ENCODE peak calls at places on chromosomes 16 and 17, in four cellular contexts. Z is MM.1S, X is NCI-H2081, P is T-helper 1 cell. U is an unnamed sample.
A peak's percentile ranks its signal among the peaks of the same experiment; 100 is the strongest.

GRCh38 chr17:13541032-13541480 is 60.7 kb downstream of the HS3ST3A1 start:
- DNase-seq in Z (no peak), X (no peak), P (no peak), U (no peak)

GRCh38 chr16:57042157-57043111 is 49.9 kb upstream of the CPNE2 start:
- DNase-seq in Z (peak; percentile 86), X (no peak), P (peak; percentile 32), U (no peak)

GRCh38 chr17:77649717-77650211 is 308.7 kb upstream of the TNRC6C start:
- DNase-seq in Z (no peak), X (no peak), P (no peak), U (no peak)

GRCh38 chr17:83186226-83186625 is 106.8 kb downstream of the METRNL start:
- DNase-seq in Z (no peak), X (no peak), P (no peak), U (no peak)

GRCh38 chr16:88449267-88449561 is 3.9 kb upstream of the ZFPM1 start:
- DNase-seq in Z (no peak), X (no peak), P (no peak), U (no peak)

GRCh38 chr17:6831662-6832263 is at the start of gene TEKT1:
- DNase-seq in Z (peak; percentile 50), X (no peak), P (peak; percentile 29), U (peak; percentile 62)

GRCh38 chr17:76683011-76683755 is 27.6 kb downstream of the MXRA7 start:
- DNase-seq in Z (no peak), X (no peak), P (no peak), U (no peak)

GRCh38 chr17:51121620-51122472 is 1.2 kb upstream of the SPAG9 start:
- DNase-seq in Z (peak; percentile 81), X (peak; percentile 28), P (peak; percentile 43), U (peak; percentile 73)

GRCh38 chr17:42365136-42365535 is 23.1 kb downstream of the STAT3 start:
- DNase-seq in Z (no peak), X (no peak), P (no peak), U (no peak)

GRCh38 chr17:152860-153420 is 15.6 kb downstream of the SCGB1C2 start:
- DNase-seq in Z (no peak), X (no peak), P (no peak), U (no peak)

GRCh38 chr17:57735707-57736106 is 9.4 kb downstream of the CCDC182 start:
- DNase-seq in Z (peak; percentile 25), X (peak; percentile 31), P (no peak), U (peak; percentile 22)

GRCh38 chr17:77437017-77437416 is 296.2 kb downstream of the SEC14L1 start:
- DNase-seq in Z (no peak), X (no peak), P (no peak), U (peak; percentile 72)

GRCh38 chr17:45388604-45389325 is 43.9 kb downstream of the ARHGAP27 start:
- DNase-seq in Z (no peak), X (no peak), P (no peak), U (no peak)

GRCh38 chr17:20174588-20175265 is 165.6 kb downstream of the SPECC1 start:
- DNase-seq in Z (no peak), X (no peak), P (no peak), U (no peak)

GRCh38 chr17:3905017-3905486 is 11.2 kb downstream of the P2RX1 start:
- DNase-seq in Z (no peak), X (no peak), P (no peak), U (peak; percentile 84)

GRCh38 chr17:76504117-76504516 is 2.9 kb upstream of the RHBDF2 start:
- DNase-seq in Z (peak; percentile 42), X (no peak), P (no peak), U (peak; percentile 56)

U was measured in RPMI8226.